ENCODE peak calls at places on chromosomes 2 and 18, in seven cellular contexts. One of them, this sample, is unnamed.

GRCh38 chr2:103008586-103008985 is 246.8 kb downstream of the TMEM182 start:
- DNase-seq in NB4: no peak
- DNase-seq in upper lobe of left lung: no peak
- DNase-seq in lower leg skin: no peak
- DNase-seq in tibial nerve: no peak
- DNase-seq in ovary: no peak
- DNase-seq in heart left ventricle: no peak
- DNase-seq in this sample: no peak

GRCh38 chr2:216555274-216555673 is 56.6 kb downstream of the RPL37A start:
- DNase-seq in NB4: peak; percentile 45
- DNase-seq in upper lobe of left lung: peak; percentile 71
- DNase-seq in lower leg skin: peak; percentile 54
- DNase-seq in tibial nerve: no peak
- DNase-seq in ovary: no peak
- DNase-seq in heart left ventricle: peak; percentile 86
- DNase-seq in this sample: no peak

GRCh38 chr2:228875152-228875875 is 395.8 kb downstream of the PID1 start:
- DNase-seq in NB4: no peak
- DNase-seq in upper lobe of left lung: no peak
- DNase-seq in lower leg skin: no peak
- DNase-seq in tibial nerve: no peak
- DNase-seq in ovary: no peak
- DNase-seq in heart left ventricle: no peak
- DNase-seq in this sample: no peak

GRCh38 chr2:140863713-140864112 is 1267.1 kb downstream of the LRP1B start:
- DNase-seq in NB4: peak; percentile 58
- DNase-seq in upper lobe of left lung: no peak
- DNase-seq in lower leg skin: no peak
- DNase-seq in tibial nerve: no peak
- DNase-seq in ovary: no peak
- DNase-seq in heart left ventricle: no peak
- DNase-seq in this sample: peak; percentile 15

GRCh38 chr2:58870704-58871103 is 629.6 kb upstream of the FANCL start:
- DNase-seq in NB4: peak; percentile 12
- DNase-seq in upper lobe of left lung: no peak
- DNase-seq in lower leg skin: no peak
- DNase-seq in tibial nerve: no peak
- DNase-seq in ovary: no peak
- DNase-seq in heart left ventricle: no peak
- DNase-seq in this sample: no peak

GRCh38 chr18:69432847-69433246 is 32.2 kb downstream of the DOK6 start:
- DNase-seq in NB4: no peak
- DNase-seq in upper lobe of left lung: no peak
- DNase-seq in lower leg skin: no peak
- DNase-seq in tibial nerve: no peak
- DNase-seq in ovary: no peak
- DNase-seq in heart left ventricle: no peak
- DNase-seq in this sample: no peak

GRCh38 chr2:124983595-124983994 is 958.5 kb downstream of the CNTNAP5 start:
- DNase-seq in NB4: no peak
- DNase-seq in upper lobe of left lung: no peak
- DNase-seq in lower leg skin: no peak
- DNase-seq in tibial nerve: no peak
- DNase-seq in ovary: no peak
- DNase-seq in heart left ventricle: no peak
- DNase-seq in this sample: no peak

GRCh38 chr2:9653485-9654271 is 22.9 kb upstream of the YWHAQ start:
- DNase-seq in NB4: no peak
- DNase-seq in upper lobe of left lung: no peak
- DNase-seq in lower leg skin: no peak
- DNase-seq in tibial nerve: no peak
- DNase-seq in ovary: no peak
- DNase-seq in heart left ventricle: no peak
- DNase-seq in this sample: no peak

GRCh38 chr2:80186262-80186661 is 118.3 kb downstream of the LRRTM1 start:
- DNase-seq in NB4: no peak
- DNase-seq in upper lobe of left lung: no peak
- DNase-seq in lower leg skin: no peak
- DNase-seq in tibial nerve: no peak
- DNase-seq in ovary: no peak
- DNase-seq in heart left ventricle: no peak
- DNase-seq in this sample: no peak

GRCh38 chr2:63589148-63589972 is 597 bp downstream of the MDH1 start:
- DNase-seq in NB4: peak; percentile 23
- DNase-seq in upper lobe of left lung: no peak
- DNase-seq in lower leg skin: no peak
- DNase-seq in tibial nerve: no peak
- DNase-seq in ovary: no peak
- DNase-seq in heart left ventricle: no peak
- DNase-seq in this sample: peak; percentile 41

GRCh38 chr2:163077241-163077640 is 238.7 kb upstream of the KCNH7 start:
- DNase-seq in NB4: peak; percentile 75
- DNase-seq in upper lobe of left lung: no peak
- DNase-seq in lower leg skin: no peak
- DNase-seq in tibial nerve: no peak
- DNase-seq in ovary: no peak
- DNase-seq in heart left ventricle: no peak
- DNase-seq in this sample: no peak

GRCh38 chr2:6915399-6915798 is 1.8 kb upstream of the RNF144A start:
- DNase-seq in NB4: no peak
- DNase-seq in upper lobe of left lung: no peak
- DNase-seq in lower leg skin: no peak
- DNase-seq in tibial nerve: no peak
- DNase-seq in ovary: no peak
- DNase-seq in heart left ventricle: no peak
- DNase-seq in this sample: no peak

GRCh38 chr18:24063121-24063731 is 48.7 kb downstream of the TTC39C start:
- DNase-seq in NB4: no peak
- DNase-seq in upper lobe of left lung: no peak
- DNase-seq in lower leg skin: no peak
- DNase-seq in tibial nerve: no peak
- DNase-seq in ovary: no peak
- DNase-seq in heart left ventricle: no peak
- DNase-seq in this sample: no peak

GRCh38 chr2:189515264-189515663 is 65.3 kb downstream of the SLC40A1 start:
- DNase-seq in NB4: no peak
- DNase-seq in upper lobe of left lung: no peak
- DNase-seq in lower leg skin: no peak
- DNase-seq in tibial nerve: no peak
- DNase-seq in ovary: no peak
- DNase-seq in heart left ventricle: no peak
- DNase-seq in this sample: no peak

GRCh38 chr2:75375646-75376582 is 176.6 kb upstream of the TACR1 start:
- DNase-seq in NB4: no peak
- DNase-seq in upper lobe of left lung: no peak
- DNase-seq in lower leg skin: no peak
- DNase-seq in tibial nerve: no peak
- DNase-seq in ovary: no peak
- DNase-seq in heart left ventricle: no peak
- DNase-seq in this sample: no peak

GRCh38 chr18:25563816-25564370 is 211.9 kb upstream of the ZNF521 start:
- DNase-seq in NB4: no peak
- DNase-seq in upper lobe of left lung: no peak
- DNase-seq in lower leg skin: no peak
- DNase-seq in tibial nerve: no peak
- DNase-seq in ovary: no peak
- DNase-seq in heart left ventricle: no peak
- DNase-seq in this sample: no peak

GRCh38 chr2:200302940-200303727 is 3.4 kb upstream of the SPATS2L start:
- DNase-seq in NB4: peak; percentile 22
- DNase-seq in upper lobe of left lung: no peak
- DNase-seq in lower leg skin: no peak
- DNase-seq in tibial nerve: no peak
- DNase-seq in ovary: no peak
- DNase-seq in heart left ventricle: no peak
- DNase-seq in this sample: no peak

DNA sequence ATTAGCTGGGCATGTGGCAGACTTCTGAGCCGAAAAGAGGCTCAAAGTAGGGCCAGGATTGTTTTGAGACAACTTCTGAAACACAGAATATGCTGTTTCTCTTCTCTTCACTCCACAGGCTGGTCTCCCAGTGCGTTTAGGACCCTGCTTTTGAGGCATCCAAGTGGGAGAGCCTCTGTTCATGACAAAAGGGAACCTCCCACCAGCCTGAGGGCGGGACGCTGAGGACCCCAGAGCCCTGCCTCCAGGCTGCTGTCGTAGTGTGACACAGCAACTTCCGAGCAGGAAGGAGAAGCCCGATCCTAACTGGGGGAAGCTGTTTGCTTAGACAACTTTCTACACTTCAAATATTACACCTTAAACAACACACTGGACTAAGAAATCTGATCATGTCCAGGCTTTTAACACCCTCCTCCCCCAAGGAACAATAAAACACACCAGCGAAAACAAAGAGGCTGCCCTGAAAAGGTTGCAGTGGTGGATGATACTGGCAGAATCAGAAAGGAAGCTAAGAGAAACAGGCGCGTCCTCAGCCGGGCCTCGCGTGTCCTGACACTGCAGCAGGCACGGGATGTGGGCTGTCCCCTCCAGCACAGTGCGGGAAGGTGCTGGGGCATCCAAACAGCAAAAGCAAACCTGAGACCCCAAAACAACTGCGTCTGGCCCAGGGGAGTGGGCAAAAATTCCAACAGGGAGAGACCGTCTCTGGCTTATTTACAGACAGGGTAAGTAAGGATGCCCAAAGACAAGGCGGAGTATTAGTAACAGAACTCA is 9.3 kb downstream of the SERTAD2 start:
- DNase-seq in NB4: peak; percentile 94
- DNase-seq in upper lobe of left lung: peak; percentile 79
- DNase-seq in lower leg skin: peak; percentile 83
- DNase-seq in tibial nerve: peak; percentile 53
- DNase-seq in ovary: peak; percentile 80
- DNase-seq in heart left ventricle: peak; percentile 89
- DNase-seq in this sample: peak; percentile 91
- TF ChIP-seq POLR2A in NB4: peak; percentile 81
- TF ChIP-seq POLR2A in upper lobe of left lung: peak; percentile 68
- TF ChIP-seq POLR2A in lower leg skin: peak; percentile 62
- TF ChIP-seq POLR2A in tibial nerve: peak; percentile 54
- TF ChIP-seq POLR2A in ovary: peak; percentile 72
- TF ChIP-seq POLR2A in heart left ventricle: peak; percentile 6
- TF ChIP-seq POLR2A in this sample: peak; percentile 96

GRCh38 chr18:76979906-76980305 is 152.7 kb downstream of the MBP start:
- DNase-seq in NB4: no peak
- DNase-seq in upper lobe of left lung: no peak
- DNase-seq in lower leg skin: no peak
- DNase-seq in tibial nerve: no peak
- DNase-seq in ovary: no peak
- DNase-seq in heart left ventricle: no peak
- DNase-seq in this sample: no peak

GRCh38 chr18:76979111-76979751 is 153.4 kb downstream of the MBP start:
- DNase-seq in NB4: no peak
- DNase-seq in upper lobe of left lung: no peak
- DNase-seq in lower leg skin: no peak
- DNase-seq in tibial nerve: no peak
- DNase-seq in ovary: no peak
- DNase-seq in heart left ventricle: no peak
- DNase-seq in this sample: no peak

GRCh38 chr18:76977681-76978234 is 154.8 kb downstream of the MBP start:
- DNase-seq in NB4: no peak
- DNase-seq in upper lobe of left lung: no peak
- DNase-seq in lower leg skin: no peak
- DNase-seq in tibial nerve: no peak
- DNase-seq in ovary: no peak
- DNase-seq in heart left ventricle: no peak
- DNase-seq in this sample: no peak

GRCh38 chr18:76977108-76977621 is 154.8 kb downstream of the ZNF236 start:
- DNase-seq in NB4: no peak
- DNase-seq in upper lobe of left lung: no peak
- DNase-seq in lower leg skin: no peak
- DNase-seq in tibial nerve: no peak
- DNase-seq in ovary: no peak
- DNase-seq in heart left ventricle: no peak
- DNase-seq in this sample: no peak

DNA sequence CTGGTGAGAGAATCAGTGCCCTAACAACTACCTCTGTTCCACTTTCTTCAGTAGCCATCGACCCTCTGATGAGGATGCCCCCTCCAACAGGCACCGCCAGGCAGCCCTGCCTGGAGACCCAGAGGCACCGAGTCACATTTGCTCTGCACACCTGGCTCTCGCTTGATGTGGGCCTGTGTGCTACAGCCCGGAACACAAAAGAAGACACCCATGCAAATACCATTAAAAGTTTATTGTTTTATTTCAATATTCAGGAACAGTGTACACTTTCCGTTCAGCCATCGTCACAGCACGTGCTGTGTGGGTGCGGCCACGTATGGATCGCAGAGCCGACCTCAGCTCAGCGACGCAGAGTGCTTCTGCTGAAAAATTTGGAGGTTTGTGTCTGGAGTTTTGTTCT is 154.0 kb downstream of the MBP start:
- DNase-seq in NB4: no peak
- DNase-seq in upper lobe of left lung: no peak
- DNase-seq in lower leg skin: no peak
- DNase-seq in tibial nerve: no peak
- DNase-seq in ovary: no peak
- DNase-seq in heart left ventricle: no peak
- DNase-seq in this sample: no peak
- TF ChIP-seq POLR2A in NB4: no peak
- TF ChIP-seq POLR2A in upper lobe of left lung: no peak
- TF ChIP-seq POLR2A in lower leg skin: no peak
- TF ChIP-seq POLR2A in tibial nerve: no peak
- TF ChIP-seq POLR2A in ovary: no peak
- TF ChIP-seq POLR2A in heart left ventricle: no peak
- TF ChIP-seq POLR2A in this sample: no peak

GRCh38 chr2:233353769-233354499 is at the start of gene DGKD:
- DNase-seq in NB4: peak; percentile 69
- DNase-seq in upper lobe of left lung: no peak
- DNase-seq in lower leg skin: no peak
- DNase-seq in tibial nerve: peak; percentile 30
- DNase-seq in ovary: peak; percentile 74
- DNase-seq in heart left ventricle: peak; percentile 42
- DNase-seq in this sample: peak; percentile 77
- TF ChIP-seq POLR2A in NB4: no peak
- TF ChIP-seq POLR2A in upper lobe of left lung: no peak
- TF ChIP-seq POLR2A in lower leg skin: no peak
- TF ChIP-seq POLR2A in tibial nerve: no peak
- TF ChIP-seq POLR2A in ovary: no peak
- TF ChIP-seq POLR2A in heart left ventricle: no peak
- TF ChIP-seq POLR2A in this sample: no peak

DNA sequence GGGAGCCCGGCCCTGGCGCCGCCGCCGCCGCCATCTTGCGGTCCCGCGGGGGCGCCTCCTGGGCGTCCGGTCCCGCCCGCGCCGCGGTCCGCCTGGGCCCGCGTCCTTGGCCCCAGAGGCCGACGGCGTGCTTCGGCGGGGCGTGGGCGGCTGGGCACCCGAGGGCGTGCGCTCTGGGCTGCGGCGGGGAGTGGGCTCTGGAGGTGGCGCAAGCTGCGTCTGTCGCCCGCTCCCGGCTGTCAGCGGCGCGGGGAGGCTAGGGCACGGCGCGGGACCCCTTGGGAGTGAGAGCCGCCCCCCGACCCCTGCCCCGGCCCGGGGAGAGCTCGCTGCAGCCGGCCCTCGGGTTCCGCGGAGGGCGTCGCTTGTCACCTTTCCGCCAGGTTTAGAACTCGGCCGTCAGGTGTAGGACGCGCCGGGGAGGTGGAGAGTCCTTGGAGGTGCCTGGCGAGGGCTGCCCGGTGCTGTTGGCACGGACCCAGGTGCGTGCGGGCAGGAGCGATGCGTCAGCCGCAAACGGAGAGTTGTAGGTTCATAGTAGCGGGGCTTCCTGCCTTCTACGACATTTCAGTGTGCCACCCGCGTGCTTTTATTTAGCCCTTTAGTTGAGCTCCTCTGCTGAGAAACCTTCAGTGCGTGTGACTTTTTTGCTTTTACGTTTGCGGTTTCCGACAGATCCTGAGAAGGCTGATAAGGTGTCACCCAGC is 921 bp downstream of the VAPA start:
- DNase-seq in NB4: peak; percentile 77
- DNase-seq in upper lobe of left lung: peak; percentile 96
- DNase-seq in lower leg skin: peak; percentile 50
- DNase-seq in tibial nerve: peak; percentile 24
- DNase-seq in ovary: peak; percentile 82
- DNase-seq in heart left ventricle: peak; percentile 82
- DNase-seq in this sample: peak; percentile 90
- TF ChIP-seq POLR2A in NB4: no peak
- TF ChIP-seq POLR2A in upper lobe of left lung: peak; percentile 80
- TF ChIP-seq POLR2A in lower leg skin: no peak
- TF ChIP-seq POLR2A in tibial nerve: no peak
- TF ChIP-seq POLR2A in ovary: no peak
- TF ChIP-seq POLR2A in heart left ventricle: no peak
- TF ChIP-seq POLR2A in this sample: peak; percentile 80